ENCODE peak calls at places on chromosomes 16 and 17, in eight cellular contexts. C is heart left ventricle, B is body of pancreas, E is IMR-90, O is neural progenitor cell, T is Panc1, S is ascending aorta, A is MM.1S. J is an unnamed sample. For H3K4me1 and H3K36me3, the result is how much of the 10 kb centered on the place peaks cover.

GRCh38 chr17:29177871-29178749 is 2.1 kb downstream of the MYO18A start:
- DNase-seq in C (no peak), A (no peak), B (peak), O (no peak), T (no peak), E (no peak), S (no peak), J (no peak)

GRCh38 chr16:57648125-57648524 is 19.7 kb downstream of the ADGRG1 start:
- DNase-seq in B (no peak), C (no peak), S (no peak), O (no peak), E (no peak), A (peak), T (no peak), J (no peak)

GRCh38 chr16:83928341-83929055 is 24.5 kb upstream of the OSGIN1 start:
- DNase-seq in T (no peak), C (no peak), S (no peak), B (no peak), A (no peak), E (peak), O (no peak), J (no peak)

GRCh38 chr16:54345231-54345630 is 58.6 kb upstream of the IRX3 start:
- DNase-seq in O (no peak), T (no peak), A (no peak), S (no peak), C (no peak), E (no peak), B (no peak), J (no peak)

GRCh38 chr16:66304151-66304550 is 62.3 kb upstream of the CDH5 start:
- DNase-seq in O (no peak), B (no peak), E (no peak), S (no peak), T (no peak), A (peak), C (no peak), J (no peak)

GRCh38 chr17:35612924-35613521 is 25.9 kb downstream of the AP2B1 start:
- DNase-seq in T (no peak), B (peak), C (peak), S (no peak), O (peak), E (peak), A (peak), J (peak)

GRCh38 chr16:4787627-4788482 is at the start of gene SEPTIN12:
- DNase-seq in T (no peak), S (no peak), C (no peak), B (no peak), O (no peak), E (no peak), A (no peak), J (no peak)

GRCh38 chr17:17344507-17345293 is 41.5 kb downstream of the NT5M start:
- DNase-seq in O (no peak), S (no peak), E (no peak), C (no peak), B (no peak), A (no peak), T (no peak), J (peak)

GRCh38 chr16:89917773-89918452 is 749 bp upstream of the MC1R start:
- DNase-seq in S (peak), T (no peak), E (peak), B (peak), C (peak), A (peak), O (peak), J (peak)

GRCh38 chr16:29868396-29868795 is 5.4 kb upstream of the CDIPT start:
- DNase-seq in S (no peak), C (no peak), O (no peak), E (no peak), T (no peak), A (no peak), B (no peak), J (peak)

GRCh38 chr16:87505834-87506233 is 13.0 kb upstream of the ZCCHC14 start:
- DNase-seq in T (no peak), B (no peak), S (no peak), E (no peak), O (no peak), A (no peak), C (no peak), J (no peak)

GRCh38 chr16:87499189-87499486 is 6.3 kb upstream of the ZCCHC14 start:
- DNase-seq in E (peak), B (no peak), C (no peak), S (no peak), O (no peak), T (peak), A (no peak), J (no peak)

GRCh38 chr16:56871172-56871593 is 6.2 kb downstream of the SLC12A3 start:
- DNase-seq in T (no peak), O (no peak), A (peak), E (peak), C (no peak), S (no peak), B (peak), J (peak)

GRCh38 chr16:84103678-84104077 is 13.1 kb downstream of the MBTPS1 start:
- DNase-seq in A (no peak), T (no peak), C (no peak), S (no peak), B (no peak), E (no peak), O (no peak), J (no peak)

GRCh38 chr16:48300391-48300856 is 53.1 kb upstream of the ABCC11 start:
- DNase-seq in C (no peak), S (no peak), B (peak), O (no peak), T (no peak), A (no peak), E (peak), J (no peak)

GRCh38 chr16:2835638-2836493 is 5.8 kb downstream of the ZG16B start:
- DNase-seq in S (no peak), O (no peak), E (peak), C (peak), T (peak), A (no peak), B (peak), J (peak)

GRCh38 chr17:16991349-16992009 is 19.6 kb upstream of the TNFRSF13B start:
- DNase-seq in S (no peak), T (no peak), A (peak), E (peak), C (peak), B (peak), O (peak), J (peak)

GRCh38 chr16:17101646-17102045 is 369.1 kb downstream of the XYLT1 start:
- DNase-seq in B (no peak), C (no peak), T (no peak), E (peak), A (no peak), O (peak), S (no peak), J (no peak)

GRCh38 chr16:10558746-10559641 is 21.4 kb downstream of the EMP2 start:
- DNase-seq in O (no peak), A (no peak), E (no peak), C (peak), T (no peak), B (peak), S (peak), J (no peak)

GRCh38 chr17:57211543-57211942 is 44.8 kb upstream of the MSI2 start:
- DNase-seq in C (no peak), A (no peak), T (no peak), O (no peak), S (no peak), B (no peak), E (peak), J (peak)

GRCh38 chr16:14377326-14377725 is 252.7 kb downstream of the PARN start:
- DNase-seq in C (no peak), S (no peak), T (no peak), O (no peak), A (no peak), E (peak), B (no peak), J (no peak)

GRCh38 chr17:42334667-42335066 is 46.4 kb downstream of the STAT5A start:
- DNase-seq in E (no peak), B (no peak), T (no peak), S (no peak), A (no peak), O (no peak), C (no peak), J (no peak)

GRCh38 chr17:20206591-20206990 is 197.4 kb downstream of the SPECC1 start:
- DNase-seq in T (peak), E (peak), O (no peak), B (no peak), S (no peak), C (no peak), A (no peak), J (no peak)

GRCh38 chr16:54282202-54282922 is 4.2 kb downstream of the IRX3 start:
- DNase-seq in B (peak), E (no peak), A (no peak), O (peak), T (no peak), S (no peak), C (peak), J (no peak)

GRCh38 chr17:34503804-34504203 is 75.6 kb upstream of the TMEM132E start:
- DNase-seq in E (no peak), C (peak), O (peak), B (peak), S (no peak), A (peak), T (no peak), J (no peak)

GRCh38 chr16:47142469-47143328 is 1.0 kb downstream of the NETO2 start:
- DNase-seq in B (peak), S (no peak), E (peak), T (no peak), A (peak), C (peak), O (peak), J (peak)

GRCh38 chr16:12078405-12079245 is 102.1 kb downstream of the SNX29 start:
- DNase-seq in E (no peak), T (no peak), B (no peak), O (no peak), C (no peak), A (no peak), S (no peak), J (no peak)

GRCh38 chr17:43338886-43339516 is 59.8 kb upstream of the ARL4D start:
- DNase-seq in T (no peak), O (peak), S (no peak), A (peak), C (peak), B (peak), E (no peak), J (peak)

GRCh38 chr17:869067-869466 is 86.9 kb downstream of the MRM3 start:
- DNase-seq in B (peak), O (no peak), S (peak), E (peak), A (no peak), T (no peak), C (peak), J (no peak)

DNA sequence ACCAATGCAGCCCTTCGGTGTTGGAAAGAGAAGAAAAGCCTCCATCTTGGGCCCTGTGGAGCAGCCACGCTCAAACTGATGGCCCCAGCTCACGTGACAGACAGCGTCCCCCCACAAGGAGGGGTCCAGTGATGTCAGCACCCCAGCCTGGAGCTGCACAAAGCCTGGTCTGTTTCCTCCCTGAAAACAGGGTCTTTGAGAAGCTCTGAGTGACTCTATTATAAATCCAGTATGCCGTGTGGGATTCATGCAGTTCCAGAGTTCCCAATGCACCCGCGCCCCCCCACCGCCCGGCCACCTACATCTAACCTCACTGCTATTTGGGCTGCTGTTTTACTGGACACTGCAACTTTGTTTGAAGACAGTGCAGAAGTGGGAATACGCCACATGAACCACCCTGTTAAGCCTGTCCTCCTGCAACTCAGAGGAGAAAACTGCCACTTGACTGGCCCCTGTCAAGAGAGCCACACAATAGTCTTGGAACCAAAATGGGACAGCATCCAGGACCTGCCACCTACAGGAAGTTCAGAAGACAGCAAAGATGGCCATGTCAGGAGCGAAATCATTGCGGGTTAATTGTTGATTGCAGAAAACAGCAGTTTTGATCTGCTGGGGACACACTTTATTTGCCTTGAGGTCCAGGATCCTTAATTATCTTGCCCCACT is 33.1 kb downstream of the PMP22 start:
- DNase-seq in S (no peak), O (no peak), A (no peak), C (no peak), T (no peak), B (no peak), E (no peak), J (no peak)
- H3K4me1 ChIP-seq in S (under half), O (under half), A (under half), C (half or more), T (under half), B (under half), E (under half), J (under half)

GRCh38 chr17:67359960-67360817 is 6.2 kb downstream of the PSMD12 start:
- DNase-seq in T (no peak), A (peak), C (no peak), O (peak), E (peak), B (no peak), S (no peak), J (no peak)

GRCh38 chr17:67360880-67361279 is 5.5 kb downstream of the PSMD12 start:
- DNase-seq in E (no peak), A (no peak), O (no peak), C (no peak), S (no peak), T (no peak), B (no peak), J (no peak)

GRCh38 chr17:67358612-67359011 is 7.8 kb downstream of the PSMD12 start:
- DNase-seq in T (no peak), S (no peak), E (peak), C (no peak), O (no peak), B (no peak), A (no peak), J (no peak)

GRCh38 chr17:67364847-67365761 is 1.3 kb downstream of the PSMD12 start:
- DNase-seq in B (no peak), T (no peak), O (no peak), E (no peak), C (no peak), S (no peak), A (peak), J (no peak)

DNA sequence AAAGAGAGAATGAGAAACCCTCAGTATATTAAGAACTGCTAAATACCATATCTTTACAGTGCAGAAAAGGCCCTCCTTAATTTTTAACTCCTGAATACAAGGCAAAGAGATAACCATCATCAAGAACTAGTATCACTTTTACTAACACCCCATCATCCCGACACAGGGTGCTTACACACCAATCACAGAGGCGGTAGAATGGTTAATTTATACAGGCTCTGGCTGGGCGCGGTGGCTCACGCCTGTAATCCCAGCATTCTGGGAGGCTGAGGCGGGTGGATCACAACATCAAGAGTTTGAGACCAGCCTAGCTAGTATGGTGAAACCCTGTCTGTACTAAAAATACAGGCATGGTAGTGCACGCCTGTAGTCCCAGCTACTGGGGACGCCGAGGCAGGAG is 4.2 kb downstream of the PSMD12 start:
- DNase-seq in C (no peak), B (no peak), T (no peak), S (no peak), O (no peak), E (no peak), A (no peak), J (no peak)
- H3K36me3 ChIP-seq in C (under half), B (under half), T (under half), S (under half), O (under half), E (under half), A (under half), J (under half)

GRCh38 chr17:60887607-60888028 is 210.0 kb downstream of the BCAS3 start:
- DNase-seq in B (no peak), T (no peak), E (no peak), C (no peak), O (no peak), S (no peak), A (no peak), J (no peak)
- H3K27ac ChIP-seq in B (peak), T (no peak), E (no peak), C (no peak), O (no peak), S (peak), A (no peak), J (peak)

GRCh38 chr17:4588862-4589625 is 4.7 kb downstream of the SMTNL2 start:
- DNase-seq in O (no peak), A (no peak), S (no peak), C (no peak), T (no peak), E (no peak), B (no peak), J (no peak)

GRCh38 chr17:4593021-4593797 is 8.9 kb downstream of the SMTNL2 start:
- DNase-seq in C (no peak), B (no peak), T (no peak), A (no peak), O (peak), E (no peak), S (no peak), J (no peak)

GRCh38 chr17:4592240-4593005 is 8.1 kb downstream of the SMTNL2 start:
- DNase-seq in C (no peak), B (no peak), S (no peak), O (no peak), E (no peak), T (no peak), A (no peak), J (no peak)

GRCh38 chr17:4590981-4591453 is 6.7 kb downstream of the SMTNL2 start:
- DNase-seq in T (no peak), C (no peak), A (no peak), O (no peak), B (no peak), S (no peak), E (no peak), J (no peak)

GRCh38 chr17:4591529-4591928 is 7.2 kb downstream of the SMTNL2 start:
- DNase-seq in T (no peak), A (no peak), O (no peak), S (no peak), E (peak), C (no peak), B (no peak), J (no peak)
- H3K4me1 ChIP-seq in T (under half), A (under half), O (under half), S (under half), E (under half), C (under half), B (under half), J (under half)

DNA sequence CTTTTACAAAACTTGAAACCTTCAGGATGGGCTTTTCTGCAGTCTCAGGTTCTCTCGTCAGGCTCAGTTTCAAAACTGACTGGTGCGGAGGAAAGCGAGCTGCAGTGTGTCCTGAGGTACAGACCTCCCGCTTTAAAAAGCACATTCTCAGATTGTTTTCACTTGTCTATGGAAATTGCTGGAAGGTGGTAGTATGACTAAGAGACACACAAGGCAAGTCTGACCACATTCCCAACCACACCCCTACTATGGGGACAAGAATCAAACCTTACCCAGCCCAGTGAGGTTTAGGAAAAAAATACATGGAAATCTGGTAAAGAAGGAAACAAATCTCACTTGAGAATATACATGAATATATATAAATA is 18.2 kb downstream of the SRP68 start:
- DNase-seq in S (no peak), T (no peak), O (no peak), B (no peak), E (peak), A (no peak), C (no peak), J (no peak)
- H3K36me3 ChIP-seq in S (half or more), T (under half), O (under half), B (under half), E (half or more), A (under half), C (half or more), J (half or more)

DNA sequence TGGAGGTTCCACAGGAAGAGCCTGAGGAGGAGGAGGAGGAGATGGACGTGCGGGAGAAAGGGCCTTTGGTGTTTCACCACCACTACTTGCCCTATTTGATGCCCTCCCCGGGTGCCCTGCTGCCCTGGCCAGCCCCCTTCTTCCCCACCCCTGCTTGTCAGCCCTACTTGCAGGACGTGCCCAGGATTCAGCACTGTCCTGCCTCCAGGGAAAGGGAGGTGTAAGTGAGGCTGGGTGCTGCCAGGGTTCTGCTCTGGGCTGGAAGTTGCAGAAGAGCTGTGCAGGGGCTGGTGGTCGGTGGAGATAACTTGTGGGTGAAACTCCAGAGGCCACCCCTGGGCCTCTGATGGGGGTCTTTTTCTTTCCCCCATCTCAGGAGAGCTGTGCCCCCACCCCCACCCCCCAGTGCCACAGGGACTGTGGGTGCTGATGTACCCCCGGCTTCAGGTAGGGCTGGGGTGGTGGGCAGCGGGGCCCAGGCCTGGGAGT is 3.0 kb downstream of the PRR29 start:
- DNase-seq in C (no peak), A (no peak), S (no peak), O (peak), E (no peak), B (no peak), T (no peak), J (no peak)
- H3K27ac ChIP-seq in C (peak), A (no peak), S (peak), O (no peak), E (no peak), B (no peak), T (no peak), J (no peak)

GRCh38 chr17:48564200-48565023 is 13.7 kb downstream of the HOXB4 start:
- DNase-seq in A (no peak), O (no peak), S (no peak), C (no peak), T (no peak), E (no peak), B (no peak), J (no peak)

GRCh38 chr17:48566717-48567116 is 11.4 kb downstream of the HOXB4 start:
- DNase-seq in C (no peak), T (no peak), E (no peak), O (no peak), A (no peak), B (no peak), S (no peak), J (no peak)

GRCh38 chr17:48563385-48563838 is 14.7 kb downstream of the HOXB4 start:
- DNase-seq in E (peak), O (no peak), S (no peak), T (no peak), A (no peak), B (no peak), C (no peak), J (no peak)

GRCh38 chr17:48563867-48564199 is 14.3 kb downstream of the HOXB4 start:
- DNase-seq in A (no peak), T (no peak), B (no peak), O (no peak), S (no peak), E (no peak), C (no peak), J (no peak)

GRCh38 chr17:48565024-48565558 is 13.1 kb downstream of the HOXB4 start:
- DNase-seq in S (no peak), A (no peak), O (no peak), T (no peak), C (no peak), B (no peak), E (no peak), J (no peak)
- H3K4me1 ChIP-seq in S (under half), A (under half), O (under half), T (half or more), C (under half), B (under half), E (half or more), J (under half)

GRCh38 chr17:64164592-64165285 is 34.8 kb upstream of the ERN1 start:
- DNase-seq in O (no peak), B (peak), A (no peak), E (no peak), T (no peak), S (no peak), C (no peak), J (no peak)
- H3K36me3 ChIP-seq in O (under half), B (under half), A (under half), E (under half), T (under half), S (under half), C (under half), J (under half)

J was measured in SJCRH30.